ENCODE peak calls at places on chromosomes 7 and 10, in four cellular contexts. One of them, this sample, is unnamed.
A peak's percentile ranks its signal among the peaks of the same experiment; 100 is the strongest.

GRCh38 chr7:73986158-73986631 is 41.8 kb upstream of the ELN start:
- DNase-seq in stomach: peak; percentile 27
- DNase-seq in A549: no peak
- DNase-seq in left ventricle myocardium inferior: peak; percentile 76
- DNase-seq in this sample: no peak

GRCh38 chr7:54788664-54789063 is 29.7 kb upstream of the SEC61G start:
- DNase-seq in A549: peak; percentile 94
- DNase-seq in stomach: no peak
- DNase-seq in left ventricle myocardium inferior: no peak
- DNase-seq in this sample: peak; percentile 65

GRCh38 chr7:151601521-151602305 is 82.0 kb upstream of the RHEB start:
- DNase-seq in A549: no peak
- DNase-seq in left ventricle myocardium inferior: no peak
- DNase-seq in stomach: no peak
- DNase-seq in this sample: peak; percentile 19

GRCh38 chr10:80110986-80111385 is 21.5 kb upstream of the PLAC9 start:
- DNase-seq in left ventricle myocardium inferior: no peak
- DNase-seq in stomach: no peak
- DNase-seq in A549: no peak
- DNase-seq in this sample: no peak

GRCh38 chr7:156778668-156779067 is 114.3 kb downstream of the LMBR1 start:
- DNase-seq in left ventricle myocardium inferior: no peak
- DNase-seq in stomach: no peak
- DNase-seq in A549: no peak
- DNase-seq in this sample: no peak

GRCh38 chr10:86775056-86775858 is 18.8 kb downstream of the BMPR1A start:
- DNase-seq in left ventricle myocardium inferior: no peak
- DNase-seq in stomach: no peak
- DNase-seq in A549: peak; percentile 29
- DNase-seq in this sample: no peak

GRCh38 chr7:21754963-21755362 is 190.7 kb downstream of the CDCA7L start:
- DNase-seq in A549: no peak
- DNase-seq in stomach: no peak
- DNase-seq in left ventricle myocardium inferior: no peak
- DNase-seq in this sample: no peak

GRCh38 chr10:87860156-87860795 is 3.1 kb downstream of the KLLN start:
- DNase-seq in A549: peak; percentile 84
- DNase-seq in left ventricle myocardium inferior: no peak
- DNase-seq in stomach: no peak
- DNase-seq in this sample: peak; percentile 59

GRCh38 chr7:17706734-17707133 is 233.6 kb downstream of the SNX13 start:
- DNase-seq in A549: peak; percentile 80
- DNase-seq in left ventricle myocardium inferior: no peak
- DNase-seq in stomach: peak; percentile 42
- DNase-seq in this sample: peak; percentile 85

GRCh38 chr10:34249634-34250033 is 565.5 kb downstream of the PARD3 start:
- DNase-seq in stomach: no peak
- DNase-seq in left ventricle myocardium inferior: no peak
- DNase-seq in A549: peak; percentile 60
- DNase-seq in this sample: no peak

GRCh38 chr10:24156686-24157085 is 52.3 kb upstream of the KIAA1217 start:
- DNase-seq in stomach: no peak
- DNase-seq in A549: no peak
- DNase-seq in left ventricle myocardium inferior: no peak
- DNase-seq in this sample: no peak

GRCh38 chr10:17961551-17962422 is 10.1 kb downstream of the SLC39A12 start:
- DNase-seq in left ventricle myocardium inferior: no peak
- DNase-seq in stomach: no peak
- DNase-seq in A549: no peak
- DNase-seq in this sample: peak; percentile 8

GRCh38 chr10:86439544-86439943 is 72.9 kb upstream of the GRID1 start:
- DNase-seq in left ventricle myocardium inferior: peak; percentile 22
- DNase-seq in stomach: peak; percentile 59
- DNase-seq in A549: peak; percentile 88
- DNase-seq in this sample: peak; percentile 56

GRCh38 chr10:49408437-49409306 is 12.8 kb upstream of the DRGX start:
- DNase-seq in stomach: no peak
- DNase-seq in A549: no peak
- DNase-seq in left ventricle myocardium inferior: no peak
- DNase-seq in this sample: peak; percentile 12

GRCh38 chr10:8758029-8758428 is 703.5 kb downstream of the GATA3 start:
- DNase-seq in left ventricle myocardium inferior: no peak
- DNase-seq in stomach: no peak
- DNase-seq in A549: no peak
- DNase-seq in this sample: no peak

GRCh38 chr7:158077441-158077840 is 510.2 kb downstream of the PTPRN2 start:
- DNase-seq in A549: no peak
- DNase-seq in left ventricle myocardium inferior: no peak
- DNase-seq in stomach: no peak
- DNase-seq in this sample: no peak

GRCh38 chr7:20010877-20011276 is 206.3 kb downstream of the MACC1 start:
- DNase-seq in stomach: no peak
- DNase-seq in A549: no peak
- DNase-seq in left ventricle myocardium inferior: no peak
- DNase-seq in this sample: no peak

GRCh38 chr7:57203161-57203791 is 71.0 kb upstream of the ZNF479 start:
- DNase-seq in stomach: peak; percentile 20
- DNase-seq in A549: no peak
- DNase-seq in left ventricle myocardium inferior: no peak
- DNase-seq in this sample: no peak

GRCh38 chr7:81887098-81887497 is 117.3 kb upstream of the HGF start:
- DNase-seq in A549: no peak
- DNase-seq in stomach: no peak
- DNase-seq in left ventricle myocardium inferior: no peak
- DNase-seq in this sample: peak; percentile 15

GRCh38 chr7:18408461-18408860 is 87.1 kb upstream of the HDAC9 start:
- DNase-seq in A549: no peak
- DNase-seq in left ventricle myocardium inferior: no peak
- DNase-seq in stomach: no peak
- DNase-seq in this sample: no peak

GRCh38 chr10:64396105-64396504 is 874.9 kb downstream of the REEP3 start:
- DNase-seq in stomach: no peak
- DNase-seq in left ventricle myocardium inferior: no peak
- DNase-seq in A549: no peak
- DNase-seq in this sample: peak; percentile 51

GRCh38 chr7:72405389-72405788 is 6.7 kb downstream of the CALN1 start:
- DNase-seq in stomach: no peak
- DNase-seq in A549: no peak
- DNase-seq in left ventricle myocardium inferior: no peak
- DNase-seq in this sample: no peak

GRCh38 chr10:131096031-131096430 is 215.5 kb downstream of the TCERG1L start:
- DNase-seq in left ventricle myocardium inferior: no peak
- DNase-seq in A549: no peak
- DNase-seq in stomach: no peak
- DNase-seq in this sample: no peak

GRCh38 chr10:112973805-112974204 is 23.8 kb downstream of the TCF7L2 start:
- DNase-seq in stomach: no peak
- DNase-seq in left ventricle myocardium inferior: no peak
- DNase-seq in A549: no peak
- DNase-seq in this sample: no peak
- TF ChIP-seq CTCF in stomach: no peak
- TF ChIP-seq CTCF in left ventricle myocardium inferior: no peak
- TF ChIP-seq CTCF in A549: no peak
- TF ChIP-seq CTCF in this sample: no peak

GRCh38 chr7:412313-412710 is 107.3 kb downstream of the PDGFA start:
- DNase-seq in stomach: no peak
- DNase-seq in left ventricle myocardium inferior: peak; percentile 4
- DNase-seq in A549: no peak
- DNase-seq in this sample: no peak
- H3K4me1 ChIP-seq in stomach: no peaks in the 10 kb centered on the region
- H3K4me1 ChIP-seq in left ventricle myocardium inferior: no peaks in the 10 kb centered on the region
- H3K4me1 ChIP-seq in A549: no peaks in the 10 kb centered on the region
- H3K4me1 ChIP-seq in this sample: no peaks in the 10 kb centered on the region

GRCh38 chr7:99373086-99374066 is 1.2 kb upstream of the ARPC1B start:
- DNase-seq in stomach: no peak
- DNase-seq in left ventricle myocardium inferior: no peak
- DNase-seq in A549: no peak
- DNase-seq in this sample: no peak
- H3K4me3 ChIP-seq in stomach: peak overlapping the region; percentile 87
- H3K4me3 ChIP-seq in left ventricle myocardium inferior: peak overlapping the region; percentile 93
- H3K4me3 ChIP-seq in A549: peak overlapping the region; percentile 96
- H3K4me3 ChIP-seq in this sample: peak overlapping the region; percentile 87

GRCh38 chr7:34165927-34166550 is 260.7 kb downstream of the BMPER start:
- DNase-seq in left ventricle myocardium inferior: no peak
- DNase-seq in A549: peak; percentile 37
- DNase-seq in stomach: no peak
- DNase-seq in this sample: peak; percentile 66
- TF ChIP-seq CTCF in left ventricle myocardium inferior: peak; percentile 54
- TF ChIP-seq CTCF in A549: peak; percentile 66
- TF ChIP-seq CTCF in stomach: peak; percentile 45
- TF ChIP-seq CTCF in this sample: peak; percentile 78

GRCh38 chr7:4772306-4772705 is 3.1 kb upstream of the AP5Z1 start:
- DNase-seq in stomach: no peak
- DNase-seq in left ventricle myocardium inferior: no peak
- DNase-seq in A549: no peak
- DNase-seq in this sample: no peak
- H3K4me1 ChIP-seq in stomach: peaks cover 61% of the 10 kb centered on the region
- H3K4me1 ChIP-seq in left ventricle myocardium inferior: peaks cover 63% of the 10 kb centered on the region
- H3K4me1 ChIP-seq in A549: peaks cover 18% of the 10 kb centered on the region
- H3K4me1 ChIP-seq in this sample: no peaks in the 10 kb centered on the region

GRCh38 chr10:132667613-132668394 is 118.1 kb downstream of the NKX6-2 start:
- DNase-seq in left ventricle myocardium inferior: no peak
- DNase-seq in A549: peak; percentile 39
- DNase-seq in stomach: no peak
- DNase-seq in this sample: no peak

GRCh38 chr10:132664883-132665282 is 121.1 kb downstream of the NKX6-2 start:
- DNase-seq in A549: no peak
- DNase-seq in left ventricle myocardium inferior: no peak
- DNase-seq in stomach: no peak
- DNase-seq in this sample: no peak

GRCh38 chr10:132666733-132667612 is 119.0 kb downstream of the NKX6-2 start:
- DNase-seq in left ventricle myocardium inferior: no peak
- DNase-seq in stomach: no peak
- DNase-seq in A549: no peak
- DNase-seq in this sample: no peak

GRCh38 chr10:132664407-132664806 is 121.5 kb downstream of the NKX6-2 start:
- DNase-seq in A549: no peak
- DNase-seq in left ventricle myocardium inferior: no peak
- DNase-seq in stomach: no peak
- DNase-seq in this sample: no peak

GRCh38 chr10:132665946-132666732 is 119.8 kb downstream of the NKX6-2 start:
- DNase-seq in left ventricle myocardium inferior: no peak
- DNase-seq in A549: peak; percentile 71
- DNase-seq in stomach: no peak
- DNase-seq in this sample: peak; percentile 76
- H3K4me3 ChIP-seq in left ventricle myocardium inferior: no peak overlapping the region
- H3K4me3 ChIP-seq in A549: no peak overlapping the region
- H3K4me3 ChIP-seq in stomach: no peak overlapping the region
- H3K4me3 ChIP-seq in this sample: no peak overlapping the region

DNA sequence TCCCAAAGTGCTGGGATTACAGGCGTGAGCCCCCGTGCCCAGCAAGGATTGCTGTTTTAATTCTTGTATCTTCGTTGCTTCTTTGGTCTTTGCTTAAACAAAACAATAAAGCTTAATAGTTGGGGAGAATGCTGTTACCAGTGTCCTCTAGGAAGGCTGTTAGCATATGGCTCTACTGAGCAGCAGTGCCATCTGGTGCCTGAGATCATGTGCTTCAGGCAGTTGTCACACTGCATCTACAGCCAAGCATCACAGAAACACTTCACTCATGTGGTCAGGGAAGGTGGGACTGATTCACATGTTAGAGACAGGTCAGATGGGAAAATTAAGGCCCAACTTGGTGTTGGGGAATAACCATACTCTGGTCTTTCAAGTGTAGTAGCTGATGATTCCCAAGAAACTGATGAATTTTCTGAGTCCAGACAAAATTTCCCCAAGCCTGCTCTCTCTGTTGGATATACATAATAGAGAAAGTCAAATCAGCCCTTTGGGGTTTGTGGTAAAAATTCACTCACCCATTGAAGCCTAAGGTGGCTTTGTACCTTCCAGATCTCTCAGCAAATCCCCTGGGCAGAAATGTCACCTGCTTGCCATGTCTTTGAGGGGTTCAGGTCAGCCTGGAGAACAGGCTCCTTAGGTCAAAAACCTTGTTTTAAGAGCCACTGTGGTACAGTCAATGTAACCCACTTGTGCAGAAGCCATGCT is 28.4 kb downstream of the UBE2D4 start:
- DNase-seq in A549: peak; percentile 65
- DNase-seq in left ventricle myocardium inferior: no peak
- DNase-seq in stomach: peak; percentile 30
- DNase-seq in this sample: peak; percentile 61
- TF ChIP-seq CTCF in A549: peak; percentile 39
- TF ChIP-seq CTCF in left ventricle myocardium inferior: peak; percentile 52
- TF ChIP-seq CTCF in stomach: no peak
- TF ChIP-seq CTCF in this sample: peak; percentile 54

GRCh38 chr10:71621263-71621751 is 98.3 kb downstream of the C10orf105 start:
- DNase-seq in stomach: no peak
- DNase-seq in left ventricle myocardium inferior: no peak
- DNase-seq in A549: no peak
- DNase-seq in this sample: no peak

GRCh38 chr10:71621783-71622526 is 97.6 kb downstream of the C10orf105 start:
- DNase-seq in A549: no peak
- DNase-seq in stomach: no peak
- DNase-seq in left ventricle myocardium inferior: no peak
- DNase-seq in this sample: peak; percentile 45

GRCh38 chr10:71622656-71623055 is 96.9 kb downstream of the C10orf105 start:
- DNase-seq in stomach: no peak
- DNase-seq in left ventricle myocardium inferior: no peak
- DNase-seq in A549: no peak
- DNase-seq in this sample: no peak

GRCh38 chr10:71623986-71624291 is 95.6 kb downstream of the C10orf105 start:
- DNase-seq in stomach: no peak
- DNase-seq in A549: no peak
- DNase-seq in left ventricle myocardium inferior: no peak
- DNase-seq in this sample: no peak

DNA sequence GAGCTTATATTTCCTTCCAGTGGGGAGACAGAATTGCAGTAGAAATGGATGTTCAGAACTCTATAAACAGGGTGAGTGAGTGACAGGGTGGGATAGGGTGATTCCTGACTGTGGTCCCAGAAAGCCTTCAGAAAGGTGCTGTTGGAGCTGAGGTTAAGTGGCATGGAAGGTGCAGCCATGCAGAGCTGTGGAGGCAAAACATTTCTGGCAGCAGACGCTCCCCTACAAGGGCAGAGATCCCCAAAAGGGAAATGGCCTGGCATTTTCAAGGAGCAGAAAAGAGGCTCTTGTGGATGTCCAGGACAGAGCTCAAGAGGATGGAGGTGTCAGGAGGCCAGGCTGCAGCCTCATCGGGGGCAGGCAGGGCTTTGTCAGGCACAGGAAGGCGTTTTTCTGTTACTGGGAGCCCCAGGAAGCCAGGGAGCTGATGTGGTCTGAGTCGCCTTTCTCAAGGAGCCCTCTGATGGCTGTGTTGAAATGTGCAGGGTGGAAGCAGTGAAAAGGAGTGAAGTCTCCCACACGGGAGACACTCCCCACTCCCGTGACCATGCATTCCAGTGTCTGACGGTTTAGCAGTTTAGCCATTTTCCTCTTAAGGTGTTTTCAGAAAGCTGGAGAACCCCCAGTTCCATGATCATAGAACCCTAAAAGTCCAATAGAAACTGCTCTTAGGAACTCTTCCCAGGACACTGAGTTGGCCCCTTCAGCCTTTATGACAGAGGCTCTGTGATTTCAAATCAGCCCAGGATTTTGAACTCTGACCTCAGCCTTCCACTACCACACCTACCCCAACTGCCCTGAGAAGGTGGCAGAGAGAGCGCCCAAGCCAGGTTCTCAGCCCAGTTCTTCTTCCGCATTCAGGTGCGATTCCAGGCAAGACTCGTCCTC is 96.2 kb downstream of the C10orf105 start:
- DNase-seq in stomach: no peak
- DNase-seq in left ventricle myocardium inferior: no peak
- DNase-seq in A549: peak; percentile 30
- DNase-seq in this sample: peak; percentile 56
- H3K4me1 ChIP-seq in stomach: peaks cover 37% of the 10 kb centered on the region
- H3K4me1 ChIP-seq in left ventricle myocardium inferior: peaks cover 33% of the 10 kb centered on the region
- H3K4me1 ChIP-seq in A549: peaks cover 9% of the 10 kb centered on the region
- H3K4me1 ChIP-seq in this sample: peaks cover 21% of the 10 kb centered on the region